ENCODE peak calls at places on chromosomes 12 and 14, in eight cellular contexts. M, T, Q, Y, G, N, X and I are unnamed samples.

GRCh38 chr12:12240671-12241345 is 26.0 kb downstream of the LRP6 start:
- DNase-seq in M (no peak), T (no peak), Q (no peak), Y (no peak), G (no peak), N (no peak), X (no peak), I (peak)

GRCh38 chr14:35988972-35989690 is 163.0 kb downstream of the BRMS1L start:
- DNase-seq in M (no peak), T (no peak), Q (no peak), Y (no peak), G (peak), N (no peak), X (no peak), I (peak)

GRCh38 chr14:76922599-76922998 is 96.4 kb downstream of the LRRC74A start:
- DNase-seq in M (no peak), T (no peak), Q (no peak), Y (no peak), G (no peak), N (no peak), X (no peak), I (no peak)

GRCh38 chr14:77641534-77642341 is 25.3 kb upstream of the SPTLC2 start:
- DNase-seq in M (no peak), T (no peak), Q (peak), Y (peak), G (peak), N (peak), X (no peak), I (peak)

GRCh38 chr14:36289954-36290353 is 30.5 kb downstream of the MBIP start:
- DNase-seq in M (no peak), T (no peak), Q (no peak), Y (no peak), G (no peak), N (no peak), X (no peak), I (no peak)

GRCh38 chr12:66144796-66145754 is 14.5 kb upstream of the LLPH start:
- DNase-seq in M (peak), T (no peak), Q (no peak), Y (peak), G (peak), N (no peak), X (no peak), I (peak)

GRCh38 chr12:2163172-2163927 is 110.6 kb downstream of the CACNA1C start:
- DNase-seq in M (no peak), T (no peak), Q (no peak), Y (peak), G (no peak), N (no peak), X (no peak), I (no peak)

GRCh38 chr12:77724367-77724957 is 106.2 kb upstream of the NAV3 start:
- DNase-seq in M (no peak), T (no peak), Q (no peak), Y (no peak), G (no peak), N (no peak), X (no peak), I (peak)

GRCh38 chr12:89883630-89884364 is 175.2 kb upstream of the ATP2B1 start:
- DNase-seq in M (no peak), T (no peak), Q (no peak), Y (peak), G (no peak), N (no peak), X (no peak), I (no peak)

GRCh38 chr12:8992086-8992409 is 2.7 kb downstream of the KLRG1 start:
- DNase-seq in M (no peak), T (no peak), Q (no peak), Y (no peak), G (no peak), N (no peak), X (no peak), I (no peak)

GRCh38 chr12:31954925-31955678 is 4.1 kb upstream of the RESF1 start:
- DNase-seq in M (no peak), T (no peak), Q (no peak), Y (no peak), G (no peak), N (no peak), X (no peak), I (no peak)

GRCh38 chr14:90453401-90453951 is 56.6 kb downstream of the CALM1 start:
- DNase-seq in M (no peak), T (no peak), Q (no peak), Y (peak), G (no peak), N (no peak), X (no peak), I (no peak)

GRCh38 chr12:104374806-104375205 is 71.3 kb downstream of the EID3 start:
- DNase-seq in M (no peak), T (no peak), Q (no peak), Y (no peak), G (no peak), N (no peak), X (no peak), I (no peak)

GRCh38 chr14:93997082-93997481 is at the start of gene CCDC197:
- DNase-seq in M (no peak), T (no peak), Q (no peak), Y (no peak), G (no peak), N (no peak), X (no peak), I (peak)

GRCh38 chr12:87656311-87656710 is 372.9 kb downstream of the C12orf50 start:
- DNase-seq in M (no peak), T (no peak), Q (no peak), Y (no peak), G (no peak), N (no peak), X (no peak), I (no peak)

GRCh38 chr14:30443368-30444007 is 115.5 kb upstream of the G2E3 start:
- DNase-seq in M (peak), T (no peak), Q (peak), Y (no peak), G (no peak), N (no peak), X (no peak), I (peak)

GRCh38 chr12:66899567-66899966 is 220.7 kb upstream of the GRIP1 start:
- DNase-seq in M (no peak), T (no peak), Q (no peak), Y (no peak), G (no peak), N (no peak), X (no peak), I (no peak)

GRCh38 chr12:62659457-62660295 is 193.1 kb downstream of the MON2 start:
- DNase-seq in M (no peak), T (no peak), Q (no peak), Y (no peak), G (no peak), N (no peak), X (no peak), I (no peak)

GRCh38 chr14:100836961-100837811 is 11.3 kb downstream of the MEG3 start:
- DNase-seq in M (no peak), T (no peak), Q (no peak), Y (no peak), G (no peak), N (no peak), X (no peak), I (no peak)

GRCh38 chr12:72346331-72346944 is 74.3 kb downstream of the TRHDE start:
- DNase-seq in M (peak), T (peak), Q (peak), Y (peak), G (peak), N (peak), X (peak), I (peak)

GRCh38 chr12:76303365-76303764 is 44.9 kb downstream of the BBS10 start:
- DNase-seq in M (no peak), T (no peak), Q (no peak), Y (no peak), G (no peak), N (no peak), X (no peak), I (no peak)

GRCh38 chr12:24890048-24890447 is 58.9 kb downstream of the BCAT1 start:
- DNase-seq in M (no peak), T (no peak), Q (no peak), Y (no peak), G (no peak), N (no peak), X (no peak), I (no peak)

GRCh38 chr12:111819191-111820158 is 22.6 kb upstream of the MAPKAPK5 start:
- DNase-seq in M (no peak), T (no peak), Q (no peak), Y (no peak), G (peak), N (no peak), X (no peak), I (peak)

GRCh38 chr12:14910090-14910915 is 24.6 kb upstream of the MGP start:
- DNase-seq in M (no peak), T (no peak), Q (no peak), Y (no peak), G (peak), N (no peak), X (no peak), I (peak)

GRCh38 chr12:6534158-6534913 is at the start of gene GAPDH:
- DNase-seq in M (peak), T (peak), Q (peak), Y (peak), G (peak), N (peak), X (peak), I (peak)
- TF ChIP-seq CTCF in M (no peak), T (no peak), Q (no peak), Y (no peak), G (no peak), N (no peak), X (no peak), I (no peak)

GRCh38 chr14:74905595-74906142 is 17.4 kb downstream of the RPS6KL1 start:
- DNase-seq in M (peak), T (peak), Q (no peak), Y (peak), G (peak), N (peak), X (peak), I (peak)
- TF ChIP-seq CTCF in M (peak), T (peak), Q (peak), Y (peak), G (peak), N (peak), X (peak), I (peak)

GRCh38 chr12:109764123-109764522 is 50.5 kb downstream of the FAM222A start:
- DNase-seq in M (no peak), T (no peak), Q (no peak), Y (no peak), G (no peak), N (no peak), X (no peak), I (no peak)
- TF ChIP-seq CTCF in M (peak), T (peak), Q (peak), Y (no peak), G (no peak), N (no peak), X (peak), I (no peak)

GRCh38 chr12:50927766-50928224 is 24.5 kb upstream of the HIGD1C start:
- DNase-seq in M (no peak), T (no peak), Q (no peak), Y (no peak), G (no peak), N (no peak), X (no peak), I (no peak)

GRCh38 chr12:50928392-50928791 is 24.0 kb upstream of the HIGD1C start:
- DNase-seq in M (no peak), T (no peak), Q (no peak), Y (no peak), G (no peak), N (no peak), X (no peak), I (peak)

GRCh38 chr12:50925920-50926319 is 26.4 kb upstream of the HIGD1C start:
- DNase-seq in M (no peak), T (no peak), Q (no peak), Y (no peak), G (no peak), N (no peak), X (no peak), I (no peak)

GRCh38 chr12:50926415-50926814 is 25.9 kb upstream of the HIGD1C start:
- DNase-seq in M (no peak), T (no peak), Q (no peak), Y (no peak), G (no peak), N (no peak), X (no peak), I (no peak)

GRCh38 chr12:50927356-50927755 is 25.0 kb upstream of the HIGD1C start:
- DNase-seq in M (no peak), T (no peak), Q (no peak), Y (no peak), G (no peak), N (no peak), X (no peak), I (no peak)
- TF ChIP-seq CTCF in M (no peak), T (no peak), Q (no peak), Y (no peak), G (no peak), N (no peak), X (no peak), I (no peak)

GRCh38 chr12:122519418-122519817 is 7.3 kb downstream of the RSRC2 start:
- DNase-seq in M (no peak), T (no peak), Q (no peak), Y (no peak), G (no peak), N (no peak), X (no peak), I (no peak)
- TF ChIP-seq CTCF in M (no peak), T (no peak), Q (no peak), Y (no peak), G (no peak), N (no peak), X (no peak), I (no peak)

GRCh38 chr12:56346663-56347062 is 8.0 kb downstream of the IL23A start:
- DNase-seq in M (no peak), T (no peak), Q (no peak), Y (no peak), G (no peak), N (no peak), X (no peak), I (peak)
- TF ChIP-seq CTCF in M (no peak), T (no peak), Q (peak), Y (peak), G (no peak), N (no peak), X (no peak), I (no peak)